ENCODE peak calls at places on chromosomes 13 and 19, in four cellular contexts. E, M, O and W are unnamed samples.

GRCh38 chr13:34208326-34208725 is 390.4 kb downstream of the RFC3 start:
- DNase-seq in E (no peak), M (no peak), O (no peak), W (no peak)

GRCh38 chr13:40350283-40350992 is 316.0 kb downstream of the FOXO1 start:
- DNase-seq in E (no peak), M (no peak), O (no peak), W (no peak)

GRCh38 chr19:1260749-1261511 is 8.2 kb upstream of the CIRBP start:
- DNase-seq in E (peak), M (peak), O (peak), W (peak)

GRCh38 chr19:42433503-42434260 is 6.5 kb upstream of the LIPE start:
- DNase-seq in E (peak), M (no peak), O (peak), W (peak)

GRCh38 chr13:113186061-113186900 is 22.2 kb downstream of the PCID2 start:
- DNase-seq in E (no peak), M (no peak), O (no peak), W (peak)

GRCh38 chr13:48400820-48401219 is 12.1 kb downstream of the LPAR6 start:
- DNase-seq in E (no peak), M (no peak), O (peak), W (peak)

GRCh38 chr13:100234006-100234405 is 145.1 kb downstream of the PCCA start:
- DNase-seq in E (no peak), M (no peak), O (peak), W (no peak)

GRCh38 chr13:79779761-79780160 is 298.8 kb downstream of the NDFIP2 start:
- DNase-seq in E (no peak), M (no peak), O (no peak), W (no peak)

GRCh38 chr13:74562381-74562780 is 428.2 kb upstream of the KLF12 start:
- DNase-seq in E (no peak), M (no peak), O (no peak), W (no peak)

GRCh38 chr19:719081-719512 is 10.4 kb downstream of the PALM start:
- DNase-seq in E (no peak), M (no peak), O (no peak), W (no peak)